ENCODE peak calls at places on chromosomes 11 and 22, in four cellular contexts. F, V, X and G are unnamed samples.

GRCh38 chr11:1870721-1871466 is 18.0 kb downstream of the LSP1 start:
- DNase-seq in V (no peak), F (no peak), X (no peak), G (no peak)

GRCh38 chr22:48885919-48886305 is 941.8 kb downstream of the BRD1 start:
- DNase-seq in F (no peak), X (no peak), V (no peak), G (no peak)

GRCh38 chr11:17015639-17016125 is 1.5 kb upstream of the PLEKHA7 start:
- DNase-seq in X (no peak), F (no peak), V (no peak), G (no peak)

GRCh38 chr11:61460474-61460881 is 30.6 kb downstream of the SDHAF2 start:
- DNase-seq in V (no peak), F (no peak), X (no peak), G (no peak)

GRCh38 chr11:5507177-5507576 is 2.6 kb downstream of the UBQLN3 start:
- DNase-seq in F (no peak), V (no peak), X (no peak), G (no peak)

GRCh38 chr22:49481651-49482399 is 345.8 kb downstream of the BRD1 start:
- DNase-seq in X (no peak), F (no peak), V (no peak), G (no peak)

GRCh38 chr11:22521226-22521625 is 104.4 kb downstream of the FANCF start:
- DNase-seq in V (peak), F (no peak), X (peak), G (no peak)

GRCh38 chr11:57214494-57214893 is 22.6 kb downstream of the APLNR start:
- DNase-seq in X (no peak), F (no peak), V (no peak), G (no peak)

GRCh38 chr11:109954534-109954933 is 138.7 kb upstream of the ZC3H12C start:
- DNase-seq in X (no peak), F (no peak), V (no peak), G (no peak)

GRCh38 chr22:28917747-28918543 is 34.6 kb downstream of the ZNRF3 start:
- DNase-seq in V (peak), X (peak), F (no peak), G (peak)

GRCh38 chr11:73029408-73029807 is 112.7 kb downstream of the FCHSD2 start:
- DNase-seq in V (no peak), X (no peak), F (no peak), G (no peak)

GRCh38 chr11:67195971-67196418 is 70.3 kb upstream of the GRK2 start:
- DNase-seq in F (no peak), X (no peak), V (peak), G (no peak)

GRCh38 chr11:67404515-67405195 is 772 bp downstream of the TBC1D10C start:
- DNase-seq in X (no peak), F (no peak), V (no peak), G (no peak)

GRCh38 chr11:45530111-45530510 is 135.3 kb downstream of the CHST1 start:
- DNase-seq in X (no peak), F (no peak), V (no peak), G (no peak)

GRCh38 chr11:28176231-28176853 is 68.2 kb downstream of the METTL15 start:
- DNase-seq in X (peak), V (no peak), F (no peak), G (no peak)

GRCh38 chr22:28054622-28054871 is 135.5 kb upstream of the PITPNB start:
- DNase-seq in F (no peak), X (no peak), V (no peak), G (no peak)

GRCh38 chr11:75946531-75947530 is 131.8 kb downstream of the UVRAG start:
- DNase-seq in X (peak), V (no peak), F (no peak), G (no peak)

GRCh38 chr11:1230121-1230455 is 7.2 kb downstream of the MUC5B start:
- DNase-seq in V (no peak), F (no peak), X (no peak), G (no peak)

GRCh38 chr11:92131289-92131890 is 93.2 kb upstream of the FAT3 start:
- DNase-seq in V (no peak), F (no peak), X (no peak), G (no peak)

GRCh38 chr11:47282462-47282861 is 12.5 kb downstream of the MADD start:
- DNase-seq in X (no peak), F (no peak), V (no peak), G (no peak)

GRCh38 chr11:62850911-62851806 is 11.8 kb upstream of the WDR74 start:
- DNase-seq in X (peak), V (peak), F (no peak), G (no peak)

GRCh38 chr11:95762513-95762912 is 27.1 kb downstream of the FAM76B start:
- DNase-seq in F (no peak), V (no peak), X (no peak), G (no peak)

GRCh38 chr11:36249271-36249670 is 40.0 kb downstream of the COMMD9 start:
- DNase-seq in V (no peak), F (no peak), X (no peak), G (peak)

GRCh38 chr11:69950120-69950519 is 128.0 kb upstream of the ANO1 start:
- DNase-seq in F (peak), V (peak), X (peak), G (peak)

GRCh38 chr11:69947772-69948255 is 128.6 kb upstream of the FGF3 start:
- DNase-seq in F (no peak), X (peak), V (no peak), G (no peak)

GRCh38 chr11:69947059-69947771 is 128.0 kb upstream of the FGF3 start:
- DNase-seq in F (no peak), X (peak), V (no peak), G (no peak)

GRCh38 chr11:69949327-69949726 is 128.8 kb upstream of the ANO1 start:
- DNase-seq in F (no peak), V (peak), X (peak), G (no peak)

DNA sequence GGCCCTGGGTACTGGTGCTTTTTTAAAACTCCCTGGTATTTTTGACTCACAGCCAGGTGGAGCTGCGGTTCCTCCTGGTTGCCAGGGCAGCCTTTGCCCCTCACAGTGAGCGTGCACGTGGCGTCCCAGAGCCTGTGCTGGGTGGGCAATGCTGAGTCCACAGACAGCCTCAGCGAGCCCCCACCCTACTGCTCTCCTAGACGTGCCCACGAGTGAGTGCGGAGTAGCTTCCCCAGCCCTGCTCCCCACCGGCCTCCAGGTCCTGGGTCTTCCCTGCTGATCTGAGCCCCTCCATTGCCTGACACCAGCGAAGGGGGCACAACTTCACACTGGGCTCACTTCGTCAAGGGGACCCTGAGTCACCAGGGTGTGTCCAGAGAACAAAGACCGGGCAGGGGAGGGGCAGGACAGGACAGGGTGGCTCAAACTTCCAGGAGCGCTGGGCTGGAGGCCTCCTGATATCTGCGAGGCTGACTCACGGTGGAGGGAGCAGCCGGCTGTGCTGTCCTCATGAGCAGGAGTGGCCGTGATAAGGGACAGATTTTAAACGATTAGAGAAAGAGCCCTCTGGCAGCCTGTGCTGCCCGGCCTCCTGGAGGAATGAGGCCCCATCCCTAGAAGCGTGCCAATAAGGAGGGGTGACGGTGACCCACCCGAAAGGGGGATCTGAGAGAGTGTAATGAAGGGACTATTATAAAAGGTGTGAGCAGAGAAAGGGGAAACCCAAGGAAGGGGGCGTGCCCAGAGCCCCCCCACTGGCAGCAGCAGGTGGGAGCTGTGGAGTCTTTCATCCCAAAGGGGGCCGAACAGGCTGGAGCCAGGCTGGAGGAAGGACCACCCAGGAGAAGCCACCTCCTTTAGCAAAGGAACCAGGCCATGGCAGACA is 129.3 kb upstream of the FGF3 start:
- DNase-seq in F (no peak), X (peak), V (peak), G (no peak)
- TF ChIP-seq JUND in F (no peak), X (no peak), V (no peak), G (no peak)

GRCh38 chr11:40316171-40316570 is 1143.3 kb downstream of the LRRC4C start:
- DNase-seq in V (no peak), F (no peak), X (no peak), G (no peak)

DNA sequence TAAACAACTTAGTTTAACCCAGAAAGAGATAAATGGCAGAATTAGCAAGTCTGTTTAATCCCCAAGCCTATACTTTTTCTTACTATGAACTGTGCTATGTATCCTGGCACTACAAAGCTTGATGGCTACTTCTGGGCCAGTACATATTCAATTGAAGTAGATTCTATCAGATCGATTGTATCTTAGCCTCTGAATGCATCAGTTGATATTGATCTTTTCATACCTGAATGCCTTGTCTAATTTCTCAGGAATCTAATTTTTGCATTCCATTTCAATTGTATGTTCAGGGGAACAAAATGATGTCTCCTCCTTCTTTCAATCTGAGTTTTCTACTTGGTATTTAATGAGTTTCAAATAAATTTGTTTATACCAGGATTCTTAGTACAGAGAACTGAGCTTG is 1137.9 kb downstream of the LRRC4C start:
- DNase-seq in F (no peak), V (no peak), X (no peak), G (no peak)
- TF ChIP-seq JUND in F (no peak), V (no peak), X (no peak), G (peak)

GRCh38 chr22:30885591-30885990 is 83.0 kb downstream of the MORC2 start:
- DNase-seq in X (no peak), F (no peak), V (no peak), G (no peak)
- TF ChIP-seq JUND in X (no peak), F (no peak), V (no peak), G (no peak)

GRCh38 chr11:115869780-115870431 is 365.7 kb upstream of the CADM1 start:
- DNase-seq in F (peak), X (no peak), V (peak), G (peak)
- TF ChIP-seq JUND in F (peak), X (no peak), V (no peak), G (no peak)

DNA sequence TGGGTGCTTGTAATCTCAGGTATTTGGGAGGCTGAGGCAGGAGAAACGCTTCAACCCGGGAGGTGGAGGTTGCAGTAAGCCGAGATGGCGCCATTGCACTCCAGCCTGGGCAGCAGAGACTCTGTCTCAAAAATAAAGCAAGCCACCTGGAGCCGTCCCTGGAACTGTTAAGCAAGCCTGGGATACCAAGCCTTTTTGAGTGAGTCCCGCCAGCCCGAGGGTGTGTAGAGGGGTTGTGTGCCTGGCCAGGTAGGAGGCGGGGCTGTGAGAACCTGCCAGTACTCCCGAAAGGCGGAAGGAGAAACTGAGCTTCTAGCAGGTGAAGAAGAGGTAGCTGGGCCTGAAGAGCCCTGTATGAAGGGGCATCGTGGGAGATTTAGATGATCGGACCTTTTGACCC is 52.4 kb downstream of the TRIOBP start:
- DNase-seq in X (no peak), F (no peak), V (no peak), G (no peak)
- TF ChIP-seq JUND in X (no peak), F (no peak), V (no peak), G (no peak)

DNA sequence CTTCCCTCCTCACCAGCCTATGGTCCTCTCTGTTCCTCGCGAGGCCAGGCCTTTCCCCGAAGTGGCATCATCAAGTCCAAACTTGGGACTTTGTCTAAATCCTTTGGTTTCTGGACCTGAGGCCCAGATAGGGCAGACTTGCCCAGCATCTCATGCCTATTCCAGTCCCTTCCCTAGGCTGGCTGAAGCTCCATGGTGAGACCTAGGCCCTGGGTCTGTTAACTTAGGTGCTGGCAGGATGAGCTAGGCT is 11.5 kb downstream of the RELA start:
- DNase-seq in V (no peak), F (no peak), X (no peak), G (no peak)
- TF ChIP-seq JUND in V (no peak), F (no peak), X (no peak), G (no peak)